ENCODE peak calls at places on chromosome 18, in seven cellular contexts. A is CD8-positive, alpha-beta T cell; B is pancreas; C is upper lobe of left lung; R is heart right ventricle; F is CD4-positive, CD25-positive, alpha-beta regulatory T cell; M is heart left ventricle. K is an unnamed sample. For H3K4me1, the result is how much of the 10 kb centered on the place peaks cover.

GRCh38 chr18:62037012-62037742 is 144.4 kb upstream of the RNF152 start:
- ATAC-seq in A (no peak), B (peak), C (peak), R (peak), F (no peak), M (peak), K (no peak)

GRCh38 chr18:8329186-8329771 is 280.0 kb upstream of the RAB12 start:
- ATAC-seq in A (no peak), B (peak), C (no peak), R (no peak), F (no peak), M (no peak), K (no peak)

GRCh38 chr18:68759308-68759707 is 38.6 kb upstream of the CCDC102B start:
- ATAC-seq in A (no peak), B (no peak), C (no peak), R (no peak), F (no peak), M (no peak), K (no peak)

GRCh38 chr18:77316641-77317040 is 67.0 kb downstream of the GALR1 start:
- ATAC-seq in A (no peak), B (no peak), C (no peak), R (no peak), F (no peak), M (no peak), K (no peak)

GRCh38 chr18:10025756-10026290 is 112.0 kb downstream of the VAPA start:
- ATAC-seq in A (no peak), B (no peak), C (peak), R (peak), F (no peak), M (peak), K (no peak)

GRCh38 chr18:78814766-78815165 is 164.9 kb upstream of the SALL3 start:
- ATAC-seq in A (no peak), B (no peak), C (no peak), R (no peak), F (no peak), M (no peak), K (no peak)

GRCh38 chr18:46622999-46623398 is 34.0 kb downstream of the LOXHD1 start:
- ATAC-seq in A (no peak), B (no peak), C (no peak), R (no peak), F (no peak), M (no peak), K (no peak)

GRCh38 chr18:39946623-39947061 is 2008.4 kb upstream of the PIK3C3 start:
- ATAC-seq in A (no peak), B (peak), C (peak), R (no peak), F (no peak), M (no peak), K (peak)

GRCh38 chr18:42030586-42031182 is 75.7 kb downstream of the PIK3C3 start:
- ATAC-seq in A (no peak), B (peak), C (no peak), R (no peak), F (no peak), M (no peak), K (no peak)

GRCh38 chr18:21851327-21851961 is 110.9 kb downstream of the MIB1 start:
- ATAC-seq in A (no peak), B (peak), C (no peak), R (no peak), F (no peak), M (peak), K (no peak)

GRCh38 chr18:32918692-32919250 is 145.9 kb upstream of the KLHL14 start:
- ATAC-seq in A (no peak), B (no peak), C (no peak), R (no peak), F (no peak), M (no peak), K (no peak)

GRCh38 chr18:69250305-69251151 is 150.2 kb upstream of the DOK6 start:
- ATAC-seq in A (no peak), B (peak), C (peak), R (peak), F (peak), M (peak), K (no peak)

GRCh38 chr18:48052291-48052840 is 121.9 kb upstream of the SMAD2 start:
- ATAC-seq in A (no peak), B (peak), C (no peak), R (no peak), F (no peak), M (no peak), K (no peak)

GRCh38 chr18:2406544-2406943 is 164.8 kb downstream of the METTL4 start:
- ATAC-seq in A (no peak), B (no peak), C (no peak), R (no peak), F (no peak), M (no peak), K (no peak)

GRCh38 chr18:63299837-63300787 is 19.5 kb downstream of the BCL2 start:
- ATAC-seq in A (peak), B (no peak), C (no peak), R (no peak), F (no peak), M (no peak), K (no peak)

GRCh38 chr18:56676639-56677038 is 25.5 kb downstream of the WDR7 start:
- ATAC-seq in A (no peak), B (no peak), C (no peak), R (peak), F (no peak), M (peak), K (no peak)

GRCh38 chr18:11005528-11005927 is 143.8 kb downstream of the PIEZO2 start:
- ATAC-seq in A (no peak), B (peak), C (peak), R (no peak), F (no peak), M (no peak), K (peak)

GRCh38 chr18:10143601-10144000 is 229.8 kb downstream of the VAPA start:
- ATAC-seq in A (no peak), B (no peak), C (no peak), R (peak), F (no peak), M (no peak), K (no peak)

GRCh38 chr18:48780151-48781001 is 170.4 kb downstream of the SMAD7 start:
- ATAC-seq in A (no peak), B (peak), C (no peak), R (peak), F (no peak), M (no peak), K (no peak)

DNA sequence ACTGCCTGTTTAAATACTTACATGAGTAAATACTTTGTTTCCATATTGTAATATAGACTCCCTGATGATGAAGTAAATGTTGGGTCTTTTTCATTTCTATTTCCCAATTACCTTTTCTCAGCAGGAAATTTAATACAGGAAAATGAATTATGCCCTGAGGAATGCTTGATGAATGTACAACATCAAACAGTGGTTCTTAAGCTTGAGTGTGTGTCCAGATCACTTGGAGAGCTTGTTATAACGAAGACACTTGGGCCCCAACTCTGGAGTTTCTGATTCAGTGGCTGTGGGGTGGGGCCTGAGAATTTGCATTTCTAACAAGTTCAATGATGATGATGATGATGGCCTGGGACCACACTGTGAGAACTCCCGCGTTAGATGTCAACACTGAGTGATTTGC is 7.1 kb upstream of the ME2 start:
- ATAC-seq in A (no peak), B (no peak), C (no peak), R (no peak), F (no peak), M (no peak), K (no peak)
- H3K4me1 ChIP-seq in A (under half), B (under half), C (under half), R (under half), F (under half), M (under half), K (under half)

GRCh38 chr18:44733754-44734465 is 53.2 kb downstream of the SETBP1 start:
- ATAC-seq in A (no peak), B (no peak), C (peak), R (no peak), F (no peak), M (no peak), K (no peak)

GRCh38 chr18:44733069-44733753 is 52.5 kb downstream of the SETBP1 start:
- ATAC-seq in A (no peak), B (peak), C (peak), R (no peak), F (peak), M (peak), K (peak)

GRCh38 chr18:44732604-44733003 is 51.9 kb downstream of the SETBP1 start:
- ATAC-seq in A (no peak), B (peak), C (no peak), R (no peak), F (no peak), M (no peak), K (no peak)

GRCh38 chr18:44731160-44731865 is 50.6 kb downstream of the SETBP1 start:
- ATAC-seq in A (no peak), B (no peak), C (no peak), R (no peak), F (no peak), M (no peak), K (no peak)

DNA sequence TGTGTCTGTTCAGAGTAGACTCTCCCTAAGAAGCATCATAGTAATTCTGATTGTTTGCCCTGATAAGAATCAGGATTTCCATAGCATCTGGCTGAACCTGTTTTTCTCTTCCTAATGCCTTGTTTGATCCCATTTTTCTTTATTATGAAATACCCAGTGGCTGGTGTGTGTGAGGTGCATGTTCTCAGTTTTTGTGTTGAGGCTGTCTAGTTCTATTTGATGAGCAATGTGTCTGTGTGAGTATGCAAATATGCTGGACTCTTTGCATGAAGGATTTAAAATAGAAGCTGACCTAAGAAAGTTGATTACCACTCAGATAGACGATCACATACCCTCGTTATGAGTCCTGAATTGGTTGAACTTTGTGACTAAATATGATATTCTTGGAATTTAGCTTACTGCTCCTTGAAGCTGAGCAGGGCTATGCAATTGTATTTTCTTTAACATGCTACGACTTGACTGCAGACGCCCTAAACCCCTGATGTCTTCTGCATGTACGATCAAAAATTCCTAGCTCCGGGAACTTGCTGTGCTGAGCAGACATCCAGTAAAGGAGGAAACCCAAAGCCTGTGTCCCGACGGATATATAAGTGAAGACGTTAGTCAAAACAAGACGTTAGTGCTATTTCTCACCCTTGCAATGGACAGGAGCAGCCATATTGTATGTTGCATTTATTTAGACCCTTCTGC is 51.3 kb downstream of the SETBP1 start:
- ATAC-seq in A (no peak), B (no peak), C (no peak), R (no peak), F (no peak), M (no peak), K (no peak)
- H3K4me1 ChIP-seq in A (under half), B (under half), C (under half), R (under half), F (under half), M (under half), K (under half)

GRCh38 chr18:13380671-13381070 is 162.1 kb downstream of the LDLRAD4 start:
- ATAC-seq in A (no peak), B (no peak), C (no peak), R (no peak), F (no peak), M (no peak), K (no peak)

GRCh38 chr18:13378150-13378549 is 159.6 kb downstream of the LDLRAD4 start:
- ATAC-seq in A (no peak), B (no peak), C (no peak), R (no peak), F (no peak), M (no peak), K (no peak)

GRCh38 chr18:13379062-13379800 is 160.7 kb downstream of the LDLRAD4 start:
- ATAC-seq in A (no peak), B (no peak), C (no peak), R (peak), F (no peak), M (peak), K (no peak)

GRCh38 chr18:13381331-13381730 is 162.8 kb downstream of the LDLRAD4 start:
- ATAC-seq in A (no peak), B (no peak), C (no peak), R (no peak), F (no peak), M (no peak), K (no peak)

GRCh38 chr18:13379930-13380665 is 161.5 kb downstream of the LDLRAD4 start:
- ATAC-seq in A (no peak), B (no peak), C (no peak), R (peak), F (no peak), M (peak), K (no peak)
- H3K4me1 ChIP-seq in A (half or more), B (under half), C (under half), R (half or more), F (half or more), M (under half), K (half or more)

GRCh38 chr18:74733592-74733991 is 135.9 kb downstream of the ZNF407 start:
- ATAC-seq in A (no peak), B (peak), C (no peak), R (no peak), F (no peak), M (no peak), K (no peak)
- H3K4me1 ChIP-seq in A (under half), B (under half), C (under half), R (under half), F (under half), M (under half), K (under half)

K was measured in gastroesophageal sphincter.